ENCODE peak calls at places on chromosome 4, in four cellular contexts. O is uterus; Z is stimulated activated CD8-positive, alpha-beta memory T cell treated with anti-CD3 and anti-CD28 coated beads, Interleukin-7, amount 100 ng/mL, for 1 hour; T is CD4-positive, alpha-beta memory T cell. X is an unnamed sample.

GRCh38 chr4:119286377-119287002 is 35.4 kb downstream of the FABP2 start:
- DNase-seq in O (peak), T (peak), Z (no peak), X (no peak)

GRCh38 chr4:93289241-93289640 is 539.3 kb upstream of the ATOH1 start:
- DNase-seq in Z (no peak), O (no peak), T (no peak), X (no peak)

GRCh38 chr4:98448923-98449322 is 187.7 kb downstream of the RAP1GDS1 start:
- DNase-seq in T (peak), O (no peak), Z (no peak), X (peak)

GRCh38 chr4:159175165-159175988 is 72.5 kb downstream of the RAPGEF2 start:
- DNase-seq in Z (peak), O (peak), T (peak), X (peak)

GRCh38 chr4:101355767-101356702 is 8.7 kb upstream of the PPP3CA start:
- DNase-seq in Z (no peak), T (no peak), O (no peak), X (no peak)

GRCh38 chr4:1209821-1210220 is 37.4 kb upstream of the SPON2 start:
- DNase-seq in T (no peak), Z (no peak), O (peak), X (no peak)

GRCh38 chr4:169030575-169030982 is 20.5 kb upstream of the CBR4 start:
- DNase-seq in O (no peak), Z (no peak), T (no peak), X (no peak)

GRCh38 chr4:176549161-176549865 is 229.5 kb downstream of the SPCS3 start:
- DNase-seq in T (no peak), O (no peak), Z (no peak), X (no peak)

GRCh38 chr4:108171541-108172230 is 3.0 kb upstream of the LEF1 start:
- DNase-seq in O (no peak), Z (no peak), T (peak), X (peak)

GRCh38 chr4:79684516-79684915 is 276.5 kb upstream of the GK2 start:
- DNase-seq in T (no peak), Z (no peak), O (no peak), X (no peak)

GRCh38 chr4:181987392-181987791 is 255.8 kb upstream of the TENM3 start:
- DNase-seq in T (no peak), O (no peak), Z (no peak), X (no peak)

GRCh38 chr4:54764501-54764900 is 106.7 kb downstream of the KIT start:
- DNase-seq in Z (no peak), T (no peak), O (no peak), X (peak)

GRCh38 chr4:126956192-126956897 is 676.4 kb upstream of the INTU start:
- DNase-seq in Z (no peak), T (no peak), O (no peak), X (no peak)

GRCh38 chr4:64718091-64718490 is 308.8 kb upstream of the TECRL start:
- DNase-seq in Z (no peak), T (no peak), O (no peak), X (no peak)

X was measured in DND-41.